ENCODE peak calls at places on chromosomes 4 and X, in nine cellular contexts. U is mesenchymal stem cell; G is CD8-positive, alpha-beta T cell; C is Panc1; W is heart left ventricle; K is IMR-90; O is colonic mucosa; D is fibroblast of lung; L is astrocyte of the cerebellum. X is an unnamed sample.

GRCh38 chr4:54333657-54334056 is 104.6 kb downstream of the PDGFRA start:
- DNase-seq in U (no peak), G (no peak), C (no peak), W (no peak), K (no peak), O (no peak), D (no peak), L (no peak), X (no peak)

GRCh38 chrX:29851971-29852605 is 363.3 kb upstream of the MAGEB2 start:
- DNase-seq in U (no peak), G (no peak), C (no peak), W (no peak), K (no peak), O (no peak), D (peak; percentile 25), L (no peak), X (no peak)

GRCh38 chrX:16578218-16578617 is 71.7 kb upstream of the S100G start:
- DNase-seq in U (peak; percentile 42), G (no peak), C (no peak), W (no peak), K (peak; percentile 73), O (no peak), D (peak; percentile 35), L (no peak), X (no peak)

GRCh38 chrX:102345916-102346315 is 93.9 kb downstream of the NXF2B start:
- DNase-seq in U (peak; percentile 34), G (peak; percentile 46), C (peak; percentile 22), W (peak; percentile 8), K (peak; percentile 34), O (peak; percentile 67), D (peak; percentile 11), L (peak; percentile 13), X (peak; percentile 45)

GRCh38 chr4:40629401-40630334 is at the start of gene RBM47:
- DNase-seq in U (peak; percentile 73), G (peak; percentile 18), C (no peak), W (peak; percentile 51), K (peak; percentile 40), O (peak; percentile 89), D (peak; percentile 60), L (no peak), X (peak; percentile 88)

GRCh38 chrX:3711331-3711917 is 2.0 kb downstream of the PRKX start:
- DNase-seq in U (no peak), G (no peak), C (no peak), W (peak; percentile 36), K (no peak), O (peak; percentile 55), D (no peak), L (no peak), X (no peak)

GRCh38 chr4:85741921-85742591 is 267.1 kb downstream of the ARHGAP24 start:
- DNase-seq in U (no peak), G (no peak), C (no peak), W (peak; percentile 42), K (no peak), O (no peak), D (no peak), L (no peak), X (no peak)

GRCh38 chr4:23788460-23788859 is 101.4 kb downstream of the PPARGC1A start:
- DNase-seq in U (peak; percentile 71), G (no peak), C (no peak), W (no peak), K (peak; percentile 26), O (no peak), D (peak; percentile 56), L (no peak), X (no peak)

GRCh38 chrX:13219990-13220764 is 99.7 kb downstream of the ATXN3L start:
- DNase-seq in U (peak; percentile 80), G (no peak), C (no peak), W (no peak), K (peak; percentile 62), O (no peak), D (peak; percentile 50), L (no peak), X (no peak)

GRCh38 chr4:149370002-149370401 is 445.6 kb downstream of the IQCM start:
- DNase-seq in U (no peak), G (no peak), C (no peak), W (no peak), K (no peak), O (no peak), D (peak; percentile 21), L (no peak), X (peak; percentile 10)

GRCh38 chrX:25754399-25754798 is 383.7 kb upstream of the MAGEB18 start:
- DNase-seq in U (no peak), G (no peak), C (no peak), W (no peak), K (no peak), O (no peak), D (no peak), L (no peak), X (no peak)

DNA sequence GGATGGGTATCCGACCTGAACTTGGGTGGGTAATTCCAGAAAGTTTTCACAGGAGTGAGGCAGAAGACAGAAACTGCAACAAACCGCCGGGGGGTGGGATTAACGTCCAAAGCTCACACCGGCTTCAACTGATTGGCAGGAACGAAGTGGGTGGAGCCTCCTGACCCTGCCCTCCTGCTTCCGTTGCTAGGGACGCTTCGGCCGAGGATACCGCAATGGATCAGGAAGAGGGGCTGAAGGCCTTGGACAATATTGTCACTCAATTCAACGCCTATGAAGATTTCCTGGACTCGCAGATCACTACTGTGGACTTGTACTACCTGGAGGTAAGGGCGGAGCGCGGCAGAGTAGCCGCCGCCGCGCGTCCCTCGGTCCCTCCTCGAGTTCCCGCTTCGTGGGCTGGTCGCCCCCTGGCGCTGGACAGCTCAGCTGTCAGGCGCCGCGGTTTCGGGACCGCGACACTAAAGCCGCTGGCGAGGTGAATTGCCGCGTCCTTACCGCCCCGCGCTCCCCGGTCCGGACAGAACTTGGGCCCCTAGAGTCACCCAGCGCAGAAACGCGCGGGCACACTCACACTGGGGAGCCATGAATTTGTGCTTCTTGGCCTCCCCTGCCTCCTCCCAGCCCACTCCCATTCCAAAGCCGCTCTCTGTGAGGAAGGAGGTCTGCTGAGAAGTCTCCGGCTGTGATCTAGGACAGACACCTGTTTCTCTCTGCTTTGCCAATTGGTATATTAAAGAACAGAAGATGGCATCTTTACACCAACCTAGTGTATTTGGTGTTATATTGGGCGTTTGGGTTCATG is at the start of gene CFAP299:
- DNase-seq in U (peak; percentile 91), G (peak; percentile 34), C (peak; percentile 73), W (peak; percentile 72), K (peak; percentile 90), O (peak; percentile 92), D (peak; percentile 87), L (peak; percentile 74), X (peak; percentile 88)
- H3K4me3 ChIP-seq in U (peak within 1 kb of the TSS; percentile 93), G (peak within 1 kb of the TSS; percentile 56), C (peak within 1 kb of the TSS; percentile 67), W (peak within 1 kb of the TSS; percentile 30), K (peak within 1 kb of the TSS; percentile 84), O (peak within 1 kb of the TSS; percentile 39), D (peak within 1 kb of the TSS; percentile 84), L (peak within 1 kb of the TSS; percentile 83), X (peak within 1 kb of the TSS; percentile 74)

DNA sequence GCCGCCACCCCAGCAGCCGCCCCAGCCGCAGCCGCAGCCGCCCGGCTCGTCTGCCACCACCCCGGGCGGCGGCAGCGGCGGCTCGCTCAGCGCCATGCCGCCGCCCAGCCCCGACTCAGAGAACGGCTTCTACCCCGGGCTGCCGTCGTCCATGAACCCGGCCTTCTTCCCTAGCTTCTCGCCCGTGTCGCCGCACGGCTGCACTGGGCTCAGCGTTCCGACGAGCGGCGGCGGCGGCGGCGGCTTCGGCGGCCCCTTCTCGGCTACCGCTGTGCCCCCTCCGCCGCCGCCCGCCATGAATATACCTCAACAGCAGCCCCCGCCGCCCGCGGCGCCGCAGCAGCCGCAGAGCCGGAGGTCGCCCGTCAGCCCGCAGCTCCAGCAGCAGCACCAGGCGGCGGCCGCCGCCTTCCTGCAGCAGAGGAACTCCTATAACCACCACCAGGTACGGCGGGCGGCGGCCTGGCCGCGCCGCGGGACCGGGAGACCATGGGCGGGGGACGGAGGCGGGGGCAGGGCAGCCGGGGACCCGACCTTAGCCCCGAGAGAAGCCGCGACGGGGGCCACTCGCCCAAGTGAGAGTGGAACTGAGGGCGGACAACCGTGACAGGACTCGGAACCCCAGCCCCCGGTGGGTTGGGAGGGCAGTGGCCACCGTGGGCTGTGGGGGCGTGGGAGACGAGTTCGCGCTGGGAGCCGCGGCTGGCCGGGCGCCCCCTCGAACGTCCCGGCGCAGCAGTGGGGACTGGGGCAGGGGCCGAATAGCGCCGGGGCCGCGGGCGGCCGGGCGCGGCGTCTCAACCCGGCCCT is 1.8 kb downstream of the CPEB2 start:
- DNase-seq in U (peak; percentile 18), G (peak; percentile 43), C (no peak), W (peak; percentile 41), K (no peak), O (peak; percentile 46), D (peak; percentile 23), L (no peak), X (no peak)
- H3K4me3 ChIP-seq in U (peak overlapping the region; percentile 92), G (peak overlapping the region; percentile 56), C (peak overlapping the region; percentile 80), W (peak overlapping the region; percentile 92), K (peak overlapping the region; percentile 69), O (peak overlapping the region; percentile 85), D (peak overlapping the region; percentile 86), L (peak overlapping the region; percentile 88), X (peak overlapping the region; percentile 29)

GRCh38 chr4:6563935-6564645 is 10.9 kb upstream of the MAN2B2 start:
- DNase-seq in U (no peak), G (no peak), C (no peak), W (no peak), K (no peak), O (no peak), D (no peak), L (no peak), X (no peak)
- H3K4me3 ChIP-seq in U (no peak overlapping the region), G (no peak overlapping the region), C (no peak overlapping the region), W (peak overlapping the region; percentile 12), K (no peak overlapping the region), O (peak overlapping the region; percentile 15), D (no peak overlapping the region), L (peak overlapping the region; percentile 23), X (peak overlapping the region; percentile 17)

GRCh38 chrX:23884427-23885024 is 23.2 kb downstream of the APOO start:
- DNase-seq in U (peak; percentile 49), G (no peak), C (no peak), W (no peak), K (peak; percentile 50), O (no peak), D (peak; percentile 41), L (no peak), X (no peak)

GRCh38 chrX:23888887-23889501 is 18.7 kb downstream of the APOO start:
- DNase-seq in U (peak; percentile 35), G (no peak), C (no peak), W (no peak), K (peak; percentile 42), O (no peak), D (peak; percentile 46), L (no peak), X (no peak)

GRCh38 chrX:23887918-23888317 is 19.8 kb downstream of the APOO start:
- DNase-seq in U (no peak), G (no peak), C (no peak), W (no peak), K (no peak), O (no peak), D (no peak), L (no peak), X (no peak)

GRCh38 chrX:23885803-23886202 is 21.9 kb downstream of the APOO start:
- DNase-seq in U (no peak), G (no peak), C (no peak), W (no peak), K (no peak), O (no peak), D (no peak), L (no peak), X (no peak)

DNA sequence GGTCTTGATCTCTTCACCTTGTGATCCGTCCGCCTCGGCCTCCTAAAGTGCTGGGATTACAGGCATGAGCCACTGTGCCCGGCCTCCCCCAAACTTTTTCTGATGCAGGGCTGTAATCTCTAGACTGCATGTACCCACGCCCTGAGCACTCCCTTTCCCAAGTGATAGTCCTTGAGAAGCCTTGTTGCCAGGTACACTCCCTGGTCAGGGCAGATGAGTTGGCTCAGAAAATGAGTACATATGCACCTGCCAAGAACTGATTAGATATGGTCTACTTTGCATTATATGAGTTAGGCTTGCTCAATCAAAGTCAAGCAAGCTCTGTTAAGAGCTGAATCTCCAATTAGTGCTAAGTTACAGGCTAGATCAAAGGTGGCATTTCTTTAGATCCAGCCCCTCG is 20.3 kb downstream of the APOO start:
- DNase-seq in U (no peak), G (no peak), C (no peak), W (no peak), K (no peak), O (peak; percentile 66), D (no peak), L (no peak), X (no peak)
- H3K4me3 ChIP-seq in U (no peak overlapping the region), G (no peak overlapping the region), C (no peak overlapping the region), W (no peak overlapping the region), K (no peak overlapping the region), O (no peak overlapping the region), D (no peak overlapping the region), L (no peak overlapping the region), X (no peak overlapping the region)